ENCODE peak calls at places on chromosome 18, in five cellular contexts. One of them, this sample, is unnamed.
A peak's percentile ranks its signal among the peaks of the same experiment; 100 is the strongest.

GRCh38 chr18:63402246-63403164 is 19.8 kb downstream of the VPS4B start:
- ATAC-seq in sciatic nerve: no peak
- ATAC-seq in left colon: peak; percentile 94
- ATAC-seq in activated CD8-positive, alpha-beta T cell treated with anti-CD3 and anti-CD28 coated beads for 36 hours: no peak
- ATAC-seq in effector memory CD8-positive, alpha-beta T cell: no peak
- ATAC-seq in this sample: no peak

GRCh38 chr18:23280844-23281243 is 145.6 kb downstream of the CABLES1 start:
- ATAC-seq in sciatic nerve: no peak
- ATAC-seq in left colon: no peak
- ATAC-seq in activated CD8-positive, alpha-beta T cell treated with anti-CD3 and anti-CD28 coated beads for 36 hours: no peak
- ATAC-seq in effector memory CD8-positive, alpha-beta T cell: no peak
- ATAC-seq in this sample: no peak

GRCh38 chr18:22726469-22726868 is 206.7 kb upstream of the RBBP8 start:
- ATAC-seq in sciatic nerve: no peak
- ATAC-seq in left colon: no peak
- ATAC-seq in activated CD8-positive, alpha-beta T cell treated with anti-CD3 and anti-CD28 coated beads for 36 hours: no peak
- ATAC-seq in effector memory CD8-positive, alpha-beta T cell: no peak
- ATAC-seq in this sample: peak; percentile 13

GRCh38 chr18:31101148-31102019 is 837 bp downstream of the DSC2 start:
- ATAC-seq in sciatic nerve: peak; percentile 93
- ATAC-seq in left colon: peak; percentile 70
- ATAC-seq in activated CD8-positive, alpha-beta T cell treated with anti-CD3 and anti-CD28 coated beads for 36 hours: no peak
- ATAC-seq in effector memory CD8-positive, alpha-beta T cell: no peak
- ATAC-seq in this sample: peak; percentile 43

GRCh38 chr18:50410894-50411293 is 36.0 kb downstream of the SKA1 start:
- ATAC-seq in sciatic nerve: no peak
- ATAC-seq in left colon: no peak
- ATAC-seq in activated CD8-positive, alpha-beta T cell treated with anti-CD3 and anti-CD28 coated beads for 36 hours: no peak
- ATAC-seq in effector memory CD8-positive, alpha-beta T cell: no peak
- ATAC-seq in this sample: no peak

GRCh38 chr18:67646890-67647289 is 130.4 kb upstream of the DSEL start:
- ATAC-seq in sciatic nerve: no peak
- ATAC-seq in left colon: no peak
- ATAC-seq in activated CD8-positive, alpha-beta T cell treated with anti-CD3 and anti-CD28 coated beads for 36 hours: no peak
- ATAC-seq in effector memory CD8-positive, alpha-beta T cell: no peak
- ATAC-seq in this sample: no peak

GRCh38 chr18:48540329-48541025 is 1.6 kb downstream of the CTIF start:
- ATAC-seq in sciatic nerve: peak; percentile 68
- ATAC-seq in left colon: peak; percentile 67
- ATAC-seq in activated CD8-positive, alpha-beta T cell treated with anti-CD3 and anti-CD28 coated beads for 36 hours: peak; percentile 25
- ATAC-seq in effector memory CD8-positive, alpha-beta T cell: peak; percentile 69
- ATAC-seq in this sample: peak; percentile 54

GRCh38 chr18:44709297-44710117 is 28.8 kb downstream of the SETBP1 start:
- ATAC-seq in sciatic nerve: peak; percentile 69
- ATAC-seq in left colon: no peak
- ATAC-seq in activated CD8-positive, alpha-beta T cell treated with anti-CD3 and anti-CD28 coated beads for 36 hours: peak; percentile 39
- ATAC-seq in effector memory CD8-positive, alpha-beta T cell: no peak
- ATAC-seq in this sample: no peak

GRCh38 chr18:35050638-35051287 is 9.6 kb downstream of the MAPRE2 start:
- ATAC-seq in sciatic nerve: peak; percentile 93
- ATAC-seq in left colon: no peak
- ATAC-seq in activated CD8-positive, alpha-beta T cell treated with anti-CD3 and anti-CD28 coated beads for 36 hours: no peak
- ATAC-seq in effector memory CD8-positive, alpha-beta T cell: peak; percentile 8
- ATAC-seq in this sample: no peak

GRCh38 chr18:3401669-3402620 is 48.0 kb upstream of the TGIF1 start:
- ATAC-seq in sciatic nerve: no peak
- ATAC-seq in left colon: no peak
- ATAC-seq in activated CD8-positive, alpha-beta T cell treated with anti-CD3 and anti-CD28 coated beads for 36 hours: no peak
- ATAC-seq in effector memory CD8-positive, alpha-beta T cell: peak; percentile 41
- ATAC-seq in this sample: peak; percentile 20

GRCh38 chr18:30929718-30930117 is 112.8 kb downstream of the DSC3 start:
- ATAC-seq in sciatic nerve: no peak
- ATAC-seq in left colon: no peak
- ATAC-seq in activated CD8-positive, alpha-beta T cell treated with anti-CD3 and anti-CD28 coated beads for 36 hours: no peak
- ATAC-seq in effector memory CD8-positive, alpha-beta T cell: no peak
- ATAC-seq in this sample: no peak

GRCh38 chr18:31446854-31447253 is 687 bp upstream of the DSG3 start:
- ATAC-seq in sciatic nerve: no peak
- ATAC-seq in left colon: no peak
- ATAC-seq in activated CD8-positive, alpha-beta T cell treated with anti-CD3 and anti-CD28 coated beads for 36 hours: no peak
- ATAC-seq in effector memory CD8-positive, alpha-beta T cell: no peak
- ATAC-seq in this sample: no peak

GRCh38 chr18:21054252-21054821 is 57.3 kb downstream of the ROCK1 start:
- ATAC-seq in sciatic nerve: no peak
- ATAC-seq in left colon: no peak
- ATAC-seq in activated CD8-positive, alpha-beta T cell treated with anti-CD3 and anti-CD28 coated beads for 36 hours: no peak
- ATAC-seq in effector memory CD8-positive, alpha-beta T cell: peak; percentile 40
- ATAC-seq in this sample: no peak

GRCh38 chr18:5214583-5215351 is 17.7 kb upstream of the AKAIN1 start:
- ATAC-seq in sciatic nerve: no peak
- ATAC-seq in left colon: no peak
- ATAC-seq in activated CD8-positive, alpha-beta T cell treated with anti-CD3 and anti-CD28 coated beads for 36 hours: peak; percentile 74
- ATAC-seq in effector memory CD8-positive, alpha-beta T cell: no peak
- ATAC-seq in this sample: no peak

GRCh38 chr18:41096504-41096903 is 858.5 kb upstream of the PIK3C3 start:
- ATAC-seq in sciatic nerve: no peak
- ATAC-seq in left colon: no peak
- ATAC-seq in activated CD8-positive, alpha-beta T cell treated with anti-CD3 and anti-CD28 coated beads for 36 hours: no peak
- ATAC-seq in effector memory CD8-positive, alpha-beta T cell: no peak
- ATAC-seq in this sample: no peak

GRCh38 chr18:78540636-78541400 is 438.8 kb upstream of the SALL3 start:
- ATAC-seq in sciatic nerve: no peak
- ATAC-seq in left colon: no peak
- ATAC-seq in activated CD8-positive, alpha-beta T cell treated with anti-CD3 and anti-CD28 coated beads for 36 hours: no peak
- ATAC-seq in effector memory CD8-positive, alpha-beta T cell: no peak
- ATAC-seq in this sample: no peak

GRCh38 chr18:73752965-73753364 is 394.7 kb downstream of the FBXO15 start:
- ATAC-seq in sciatic nerve: no peak
- ATAC-seq in left colon: no peak
- ATAC-seq in activated CD8-positive, alpha-beta T cell treated with anti-CD3 and anti-CD28 coated beads for 36 hours: no peak
- ATAC-seq in effector memory CD8-positive, alpha-beta T cell: no peak
- ATAC-seq in this sample: no peak

GRCh38 chr18:44819944-44820510 is 139.3 kb downstream of the SETBP1 start:
- ATAC-seq in sciatic nerve: peak; percentile 43
- ATAC-seq in left colon: no peak
- ATAC-seq in activated CD8-positive, alpha-beta T cell treated with anti-CD3 and anti-CD28 coated beads for 36 hours: no peak
- ATAC-seq in effector memory CD8-positive, alpha-beta T cell: no peak
- ATAC-seq in this sample: peak; percentile 9

GRCh38 chr18:31633416-31634330 is 42.0 kb downstream of the TTR start:
- ATAC-seq in sciatic nerve: no peak
- ATAC-seq in left colon: no peak
- ATAC-seq in activated CD8-positive, alpha-beta T cell treated with anti-CD3 and anti-CD28 coated beads for 36 hours: no peak
- ATAC-seq in effector memory CD8-positive, alpha-beta T cell: peak; percentile 22
- ATAC-seq in this sample: no peak

GRCh38 chr18:48988508-48989303 is 37.9 kb upstream of the SMAD7 start:
- ATAC-seq in sciatic nerve: peak; percentile 6
- ATAC-seq in left colon: no peak
- ATAC-seq in activated CD8-positive, alpha-beta T cell treated with anti-CD3 and anti-CD28 coated beads for 36 hours: no peak
- ATAC-seq in effector memory CD8-positive, alpha-beta T cell: no peak
- ATAC-seq in this sample: no peak

GRCh38 chr18:58180738-58181353 is 136.8 kb downstream of the NEDD4L start:
- ATAC-seq in sciatic nerve: no peak
- ATAC-seq in left colon: peak; percentile 55
- ATAC-seq in activated CD8-positive, alpha-beta T cell treated with anti-CD3 and anti-CD28 coated beads for 36 hours: peak; percentile 58
- ATAC-seq in effector memory CD8-positive, alpha-beta T cell: peak; percentile 64
- ATAC-seq in this sample: no peak

GRCh38 chr18:59470627-59471121 is 111.6 kb upstream of the LMAN1 start:
- ATAC-seq in sciatic nerve: no peak
- ATAC-seq in left colon: no peak
- ATAC-seq in activated CD8-positive, alpha-beta T cell treated with anti-CD3 and anti-CD28 coated beads for 36 hours: no peak
- ATAC-seq in effector memory CD8-positive, alpha-beta T cell: no peak
- ATAC-seq in this sample: no peak

GRCh38 chr18:44342946-44343345 is 337.7 kb upstream of the SETBP1 start:
- ATAC-seq in sciatic nerve: no peak
- ATAC-seq in left colon: peak; percentile 80
- ATAC-seq in activated CD8-positive, alpha-beta T cell treated with anti-CD3 and anti-CD28 coated beads for 36 hours: no peak
- ATAC-seq in effector memory CD8-positive, alpha-beta T cell: no peak
- ATAC-seq in this sample: no peak

GRCh38 chr18:28281400-28281799 is 104.5 kb upstream of the CDH2 start:
- ATAC-seq in sciatic nerve: no peak
- ATAC-seq in left colon: no peak
- ATAC-seq in activated CD8-positive, alpha-beta T cell treated with anti-CD3 and anti-CD28 coated beads for 36 hours: no peak
- ATAC-seq in effector memory CD8-positive, alpha-beta T cell: no peak
- ATAC-seq in this sample: no peak

GRCh38 chr18:74665346-74665745 is 67.7 kb downstream of the ZNF407 start:
- ATAC-seq in sciatic nerve: no peak
- ATAC-seq in left colon: no peak
- ATAC-seq in activated CD8-positive, alpha-beta T cell treated with anti-CD3 and anti-CD28 coated beads for 36 hours: no peak
- ATAC-seq in effector memory CD8-positive, alpha-beta T cell: no peak
- ATAC-seq in this sample: no peak

GRCh38 chr18:11811009-11811408 is 40.2 kb upstream of the CHMP1B start:
- ATAC-seq in sciatic nerve: no peak
- ATAC-seq in left colon: no peak
- ATAC-seq in activated CD8-positive, alpha-beta T cell treated with anti-CD3 and anti-CD28 coated beads for 36 hours: no peak
- ATAC-seq in effector memory CD8-positive, alpha-beta T cell: no peak
- ATAC-seq in this sample: no peak

GRCh38 chr18:68916734-68917133 is 118.9 kb downstream of the CCDC102B start:
- ATAC-seq in sciatic nerve: no peak
- ATAC-seq in left colon: no peak
- ATAC-seq in activated CD8-positive, alpha-beta T cell treated with anti-CD3 and anti-CD28 coated beads for 36 hours: no peak
- ATAC-seq in effector memory CD8-positive, alpha-beta T cell: no peak
- ATAC-seq in this sample: peak; percentile 45

GRCh38 chr18:74446631-74447403 is 10.3 kb downstream of the DIPK1C start:
- ATAC-seq in sciatic nerve: no peak
- ATAC-seq in left colon: no peak
- ATAC-seq in activated CD8-positive, alpha-beta T cell treated with anti-CD3 and anti-CD28 coated beads for 36 hours: no peak
- ATAC-seq in effector memory CD8-positive, alpha-beta T cell: no peak
- ATAC-seq in this sample: no peak